ENCODE peak calls at places on chromosomes 5 and 9, in five cellular contexts. N is effector memory CD4-positive, alpha-beta T cell; B is tibial artery; P is cardiac muscle cell; Z is fibroblast of lung. F is an unnamed sample.

GRCh38 chr5:41787257-41787656 is 83.0 kb downstream of the OXCT1 start:
- DNase-seq in N (no peak), B (no peak), P (no peak), Z (no peak), F (no peak)

GRCh38 chr9:7129391-7129790 is 371.6 kb downstream of the KDM4C start:
- DNase-seq in N (no peak), B (no peak), P (no peak), Z (peak), F (no peak)

GRCh38 chr5:109225695-109226094 is 184.1 kb downstream of the PJA2 start:
- DNase-seq in N (no peak), B (no peak), P (peak), Z (peak), F (no peak)

GRCh38 chr9:96617439-96618185 is 2.0 kb downstream of the CDC14B start:
- DNase-seq in N (no peak), B (peak), P (no peak), Z (no peak), F (peak)

GRCh38 chr9:126650830-126651341 is 37.2 kb downstream of the LMX1B start:
- DNase-seq in N (no peak), B (no peak), P (no peak), Z (no peak), F (no peak)

GRCh38 chr5:140181002-140181483 is 6.1 kb downstream of the CYSTM1 start:
- DNase-seq in N (no peak), B (no peak), P (no peak), Z (no peak), F (no peak)

GRCh38 chr5:53430618-53431252 is 49.7 kb upstream of the FST start:
- DNase-seq in N (no peak), B (no peak), P (peak), Z (peak), F (no peak)

GRCh38 chr5:142399899-142400298 is 75.1 kb upstream of the SPRY4 start:
- DNase-seq in N (no peak), B (no peak), P (no peak), Z (no peak), F (no peak)

GRCh38 chr9:93319301-93319991 is 132.0 kb upstream of the FAM120A start:
- DNase-seq in N (no peak), B (peak), P (no peak), Z (no peak), F (no peak)

GRCh38 chr5:127660048-127660733 is 11.3 kb downstream of the CTXN3 start:
- DNase-seq in N (no peak), B (no peak), P (no peak), Z (no peak), F (no peak)

GRCh38 chr9:118693645-118694044 is 675.6 kb downstream of the BRINP1 start:
- DNase-seq in N (no peak), B (no peak), P (no peak), Z (no peak), F (no peak)

GRCh38 chr9:90793729-90794128 is 7.9 kb upstream of the SYK start:
- DNase-seq in N (no peak), B (no peak), P (no peak), Z (no peak), F (no peak)

GRCh38 chr5:83590966-83591365 is 119.4 kb downstream of the VCAN start:
- DNase-seq in N (no peak), B (no peak), P (no peak), Z (no peak), F (no peak)

GRCh38 chr5:14186132-14186830 is 43.1 kb downstream of the TRIO start:
- DNase-seq in N (no peak), B (no peak), P (peak), Z (peak), F (no peak)

GRCh38 chr9:34400686-34401602 is 24.2 kb upstream of the MYORG start:
- DNase-seq in N (no peak), B (no peak), P (no peak), Z (no peak), F (no peak)

GRCh38 chr9:93132946-93133640 is 958 bp downstream of the NINJ1 start:
- DNase-seq in N (no peak), B (peak), P (peak), Z (no peak), F (no peak)

GRCh38 chr5:99061299-99061698 is 132.5 kb upstream of the CHD1 start:
- DNase-seq in N (no peak), B (no peak), P (no peak), Z (no peak), F (no peak)

GRCh38 chr5:64826541-64826940 is 57.8 kb downstream of the CWC27 start:
- DNase-seq in N (no peak), B (no peak), P (no peak), Z (no peak), F (no peak)

GRCh38 chr5:76716456-76717157 is 681 bp downstream of the F2R start:
- DNase-seq in N (no peak), B (no peak), P (peak), Z (peak), F (peak)

GRCh38 chr5:122736086-122736485 is 38.8 kb upstream of the SNX2 start:
- DNase-seq in N (no peak), B (no peak), P (no peak), Z (no peak), F (no peak)

GRCh38 chr9:20043461-20043860 is 254.6 kb upstream of the SLC24A2 start:
- DNase-seq in N (no peak), B (no peak), P (no peak), Z (no peak), F (no peak)

GRCh38 chr9:97790542-97790941 is 62.5 kb upstream of the FOXE1 start:
- DNase-seq in N (no peak), B (no peak), P (no peak), Z (no peak), F (no peak)

GRCh38 chr9:73074176-73074708 is 77.4 kb upstream of the ANXA1 start:
- DNase-seq in N (no peak), B (no peak), P (no peak), Z (peak), F (no peak)

GRCh38 chr5:61587120-61587519 is 255.1 kb downstream of the ZSWIM6 start:
- DNase-seq in N (no peak), B (no peak), P (peak), Z (peak), F (no peak)

GRCh38 chr5:82601085-82601484 is 322.9 kb upstream of the RPS23 start:
- DNase-seq in N (no peak), B (no peak), P (no peak), Z (no peak), F (no peak)

GRCh38 chr5:133154274-133155088 is 102.7 kb downstream of the HSPA4 start:
- DNase-seq in N (no peak), B (no peak), P (no peak), Z (no peak), F (no peak)

GRCh38 chr9:136100700-136101614 is 5.9 kb upstream of the NACC2 start:
- DNase-seq in N (no peak), B (no peak), P (no peak), Z (no peak), F (peak)
- H3K4me3 ChIP-seq in N (no peak), B (no peak), P (no peak), Z (no peak), F (no peak)

GRCh38 chr9:36141761-36142160 is 5.2 kb downstream of the GLIPR2 start:
- DNase-seq in N (no peak), B (no peak), P (no peak), Z (no peak), F (no peak)

GRCh38 chr9:36141288-36141687 is 4.8 kb downstream of the GLIPR2 start:
- DNase-seq in N (no peak), B (no peak), P (peak), Z (no peak), F (peak)

GRCh38 chr9:36142510-36143161 is 6.1 kb downstream of the GLIPR2 start:
- DNase-seq in N (no peak), B (no peak), P (no peak), Z (no peak), F (no peak)

GRCh38 chr9:36144322-36145206 is 8.0 kb downstream of the GLIPR2 start:
- DNase-seq in N (no peak), B (no peak), P (no peak), Z (no peak), F (no peak)

GRCh38 chr9:36143242-36143641 is 6.7 kb downstream of the GLIPR2 start:
- DNase-seq in N (no peak), B (peak), P (no peak), Z (no peak), F (no peak)
- H3K4me3 ChIP-seq in N (peak), B (peak), P (no peak), Z (peak), F (no peak)

DNA sequence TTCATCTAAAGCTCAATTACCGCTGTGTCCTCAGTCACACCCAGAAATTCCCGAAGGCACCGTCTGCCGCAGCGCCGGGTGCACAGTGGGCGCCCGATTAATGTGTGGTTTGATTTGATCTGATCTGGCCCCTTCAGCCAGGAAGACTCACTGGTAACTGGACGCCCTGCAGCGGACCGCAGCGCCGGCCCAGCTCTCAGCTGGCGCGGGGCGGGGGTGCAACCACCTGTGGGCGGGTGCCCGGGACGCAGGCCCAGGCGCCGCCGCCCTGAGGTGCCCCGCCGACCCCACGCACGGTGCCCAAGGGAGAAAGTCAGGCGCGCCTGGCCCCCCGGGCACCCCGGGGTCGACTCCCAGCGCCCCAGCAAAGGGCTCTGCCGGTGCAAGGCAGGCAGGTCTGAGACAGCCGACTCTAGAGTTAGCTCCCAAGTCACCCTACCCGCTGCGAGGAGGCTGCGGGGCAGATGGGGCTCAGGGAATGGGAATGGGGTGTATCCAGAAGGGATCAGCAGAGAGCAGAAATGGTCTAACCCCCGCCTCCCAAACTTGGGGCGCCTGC is 1.7 kb downstream of the EPB41L4B start:
- DNase-seq in N (no peak), B (no peak), P (no peak), Z (peak), F (no peak)
- H3K4me3 ChIP-seq in N (no peak), B (no peak), P (peak), Z (no peak), F (no peak)

GRCh38 chr9:133421615-133422542 is at the start of gene ADAMTS13:
- DNase-seq in N (no peak), B (no peak), P (no peak), Z (no peak), F (peak)

GRCh38 chr9:133420392-133420827 is 1.8 kb upstream of the ADAMTS13 start:
- DNase-seq in N (no peak), B (no peak), P (no peak), Z (no peak), F (no peak)

GRCh38 chr9:133415107-133415506 is 2.7 kb downstream of the REXO4 start:
- DNase-seq in N (no peak), B (no peak), P (no peak), Z (no peak), F (no peak)

GRCh38 chr9:133417541-133418461 is at the start of gene REXO4:
- DNase-seq in N (peak), B (peak), P (peak), Z (peak), F (peak)

GRCh38 chr9:133419005-133419404 is 1.2 kb upstream of the REXO4 start:
- DNase-seq in N (no peak), B (no peak), P (no peak), Z (no peak), F (no peak)
- H3K4me3 ChIP-seq in N (no peak), B (no peak), P (peak), Z (no peak), F (peak)

GRCh38 chr9:36401897-36402480 is 1.9 kb upstream of the RNF38 start:
- DNase-seq in N (no peak), B (no peak), P (no peak), Z (no peak), F (no peak)
- H3K4me3 ChIP-seq in N (no peak), B (no peak), P (no peak), Z (no peak), F (no peak)

GRCh38 chr5:131366428-131366827 is 102.6 kb downstream of the CDC42SE2 start:
- DNase-seq in N (no peak), B (no peak), P (no peak), Z (no peak), F (no peak)

GRCh38 chr5:131361677-131362315 is 97.9 kb downstream of the CDC42SE2 start:
- DNase-seq in N (no peak), B (no peak), P (no peak), Z (no peak), F (no peak)

GRCh38 chr5:131367219-131367860 is 103.5 kb downstream of the CDC42SE2 start:
- DNase-seq in N (no peak), B (no peak), P (no peak), Z (no peak), F (no peak)

GRCh38 chr5:131363811-131364506 is 100.1 kb downstream of the CDC42SE2 start:
- DNase-seq in N (no peak), B (no peak), P (no peak), Z (no peak), F (no peak)

DNA sequence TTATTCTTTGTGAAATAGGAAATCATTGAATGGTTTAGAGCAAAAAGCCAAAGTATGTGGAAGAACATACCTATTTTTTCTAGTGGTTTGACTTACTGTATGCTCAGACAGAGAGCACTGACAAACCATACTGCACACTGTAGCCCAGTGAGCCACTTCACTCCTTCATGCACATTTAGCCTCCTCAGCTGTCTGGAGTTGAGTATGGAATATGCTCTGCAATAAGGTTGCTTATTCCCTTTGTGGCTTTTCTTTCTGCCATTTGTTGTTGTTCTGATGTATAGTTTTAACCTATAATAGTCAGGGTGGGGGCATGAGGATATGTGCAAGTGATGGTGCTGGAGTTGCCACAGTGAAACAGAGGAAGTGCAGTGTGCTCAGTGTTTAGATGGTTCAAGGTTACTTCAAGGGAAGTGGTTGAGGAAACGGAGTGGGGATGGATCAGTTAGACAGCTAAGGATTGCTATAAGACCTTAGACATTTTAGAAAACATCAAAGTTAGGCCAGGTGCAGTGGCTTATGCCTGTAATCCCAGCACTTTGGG is 100.7 kb downstream of the CDC42SE2 start:
- DNase-seq in N (no peak), B (no peak), P (no peak), Z (no peak), F (no peak)
- H3K4me3 ChIP-seq in N (no peak), B (no peak), P (no peak), Z (no peak), F (no peak)

GRCh38 chr9:136520053-136520540 is 25.8 kb downstream of the NOTCH1 start:
- DNase-seq in N (no peak), B (no peak), P (no peak), Z (no peak), F (no peak)

GRCh38 chr9:136521541-136521940 is 24.3 kb downstream of the NOTCH1 start:
- DNase-seq in N (no peak), B (peak), P (no peak), Z (no peak), F (no peak)

GRCh38 chr9:136525207-136525606 is 20.6 kb downstream of the NOTCH1 start:
- DNase-seq in N (no peak), B (no peak), P (no peak), Z (no peak), F (no peak)

GRCh38 chr9:136519263-136520052 is 26.4 kb downstream of the NOTCH1 start:
- DNase-seq in N (no peak), B (no peak), P (no peak), Z (no peak), F (no peak)

DNA sequence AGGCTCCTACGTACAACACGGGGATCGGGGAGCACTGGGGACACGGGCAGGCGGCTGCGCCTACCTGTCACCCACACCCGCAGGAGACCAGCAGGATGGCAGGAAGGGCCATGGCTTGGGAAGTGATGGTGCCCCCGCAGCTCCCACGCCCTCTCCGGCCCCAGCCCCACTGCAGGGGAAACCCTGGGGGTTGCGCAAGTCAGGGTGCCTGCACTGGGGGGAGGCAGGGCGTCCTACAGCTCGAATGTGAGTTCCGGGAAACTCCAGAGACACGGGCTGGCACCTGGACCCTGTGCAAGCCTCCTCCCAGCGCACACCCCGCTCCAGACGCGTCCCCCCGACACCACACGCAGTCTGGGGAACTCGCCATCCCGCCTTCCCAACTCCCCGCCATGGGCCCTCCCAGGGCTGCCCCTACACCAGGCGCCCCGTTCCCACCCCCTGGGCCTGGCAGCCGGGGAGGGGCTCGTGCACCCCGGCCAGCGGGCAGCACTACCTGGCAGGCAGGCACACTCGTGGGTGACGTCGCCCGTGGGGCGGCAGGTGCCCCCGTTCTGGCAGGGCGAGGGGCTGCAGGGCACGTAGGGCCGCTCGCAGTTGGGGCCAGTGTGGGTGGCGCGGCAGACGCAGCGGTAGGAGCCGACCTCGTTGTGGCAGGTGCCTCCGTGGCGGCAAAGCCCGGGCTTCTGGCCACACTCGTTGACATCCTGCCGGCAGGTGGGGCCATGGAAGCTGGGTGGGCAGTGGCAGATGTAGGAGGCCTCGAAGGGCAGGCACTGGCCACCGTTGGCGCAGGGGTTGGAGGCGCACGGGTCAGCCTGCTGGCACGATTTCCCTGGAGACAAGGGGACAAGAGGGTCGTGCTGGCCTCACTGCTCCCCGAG is 23.3 kb downstream of the NOTCH1 start:
- DNase-seq in N (no peak), B (no peak), P (no peak), Z (no peak), F (no peak)
- H3K4me3 ChIP-seq in N (no peak), B (no peak), P (no peak), Z (no peak), F (no peak)